ENCODE peak calls at places on chromosomes 1 and 21, in nine cellular contexts. One of them, this sample, is unnamed. For H3K27me3, the result is how much of the 10 kb centered on the place peaks cover.

GRCh38 chr1:178539291-178539690 is 26.4 kb downstream of the TEX35 start:
- DNase-seq in neuronal stem cell: no peak
- DNase-seq in spleen: no peak
- DNase-seq in CD8-positive, alpha-beta T cell: no peak
- DNase-seq in SK-N-SH: no peak
- DNase-seq in CD4-positive, alpha-beta T cell: no peak
- DNase-seq in MM.1S: no peak
- DNase-seq in CD8-positive, alpha-beta memory T cell: no peak
- DNase-seq in heart left ventricle: no peak
- DNase-seq in this sample: no peak

GRCh38 chr21:23067672-23068071 is 2069.5 kb downstream of the NCAM2 start:
- DNase-seq in CD4-positive, alpha-beta T cell: no peak
- DNase-seq in CD8-positive, alpha-beta memory T cell: no peak
- DNase-seq in spleen: no peak
- DNase-seq in CD8-positive, alpha-beta T cell: no peak
- DNase-seq in heart left ventricle: no peak
- DNase-seq in SK-N-SH: no peak
- DNase-seq in MM.1S: no peak
- DNase-seq in neuronal stem cell: no peak
- DNase-seq in this sample: no peak

GRCh38 chr1:216390956-216391355 is 32.3 kb downstream of the USH2A start:
- DNase-seq in SK-N-SH: no peak
- DNase-seq in CD8-positive, alpha-beta T cell: no peak
- DNase-seq in heart left ventricle: no peak
- DNase-seq in spleen: no peak
- DNase-seq in CD4-positive, alpha-beta T cell: no peak
- DNase-seq in MM.1S: no peak
- DNase-seq in CD8-positive, alpha-beta memory T cell: no peak
- DNase-seq in neuronal stem cell: no peak
- DNase-seq in this sample: no peak

GRCh38 chr1:19042675-19043578 is 86.5 kb upstream of the IFFO2 start:
- DNase-seq in spleen: peak
- DNase-seq in CD8-positive, alpha-beta T cell: no peak
- DNase-seq in MM.1S: no peak
- DNase-seq in neuronal stem cell: no peak
- DNase-seq in CD4-positive, alpha-beta T cell: no peak
- DNase-seq in SK-N-SH: peak
- DNase-seq in CD8-positive, alpha-beta memory T cell: no peak
- DNase-seq in heart left ventricle: no peak
- DNase-seq in this sample: no peak

GRCh38 chr1:236677641-236678235 is 8.6 kb upstream of the ACTN2 start:
- DNase-seq in MM.1S: no peak
- DNase-seq in CD4-positive, alpha-beta T cell: no peak
- DNase-seq in SK-N-SH: no peak
- DNase-seq in CD8-positive, alpha-beta memory T cell: no peak
- DNase-seq in spleen: no peak
- DNase-seq in CD8-positive, alpha-beta T cell: no peak
- DNase-seq in heart left ventricle: no peak
- DNase-seq in neuronal stem cell: no peak
- DNase-seq in this sample: no peak

GRCh38 chr21:37682908-37683307 is 233.3 kb downstream of the KCNJ6 start:
- DNase-seq in neuronal stem cell: no peak
- DNase-seq in CD4-positive, alpha-beta T cell: no peak
- DNase-seq in CD8-positive, alpha-beta T cell: no peak
- DNase-seq in heart left ventricle: no peak
- DNase-seq in SK-N-SH: no peak
- DNase-seq in MM.1S: no peak
- DNase-seq in CD8-positive, alpha-beta memory T cell: no peak
- DNase-seq in spleen: no peak
- DNase-seq in this sample: no peak

GRCh38 chr21:26093094-26093493 is 77.5 kb downstream of the APP start:
- DNase-seq in CD4-positive, alpha-beta T cell: no peak
- DNase-seq in heart left ventricle: no peak
- DNase-seq in neuronal stem cell: no peak
- DNase-seq in spleen: no peak
- DNase-seq in CD8-positive, alpha-beta T cell: no peak
- DNase-seq in CD8-positive, alpha-beta memory T cell: no peak
- DNase-seq in SK-N-SH: no peak
- DNase-seq in MM.1S: no peak
- DNase-seq in this sample: no peak

GRCh38 chr1:30511563-30512252 is 211.7 kb downstream of the MATN1 start:
- DNase-seq in CD8-positive, alpha-beta memory T cell: no peak
- DNase-seq in CD4-positive, alpha-beta T cell: no peak
- DNase-seq in SK-N-SH: no peak
- DNase-seq in neuronal stem cell: no peak
- DNase-seq in heart left ventricle: no peak
- DNase-seq in MM.1S: no peak
- DNase-seq in spleen: peak
- DNase-seq in CD8-positive, alpha-beta T cell: no peak
- DNase-seq in this sample: peak

GRCh38 chr1:115338457-115338820 is 390 bp upstream of the NGF start:
- DNase-seq in neuronal stem cell: no peak
- DNase-seq in CD8-positive, alpha-beta T cell: no peak
- DNase-seq in heart left ventricle: no peak
- DNase-seq in CD8-positive, alpha-beta memory T cell: no peak
- DNase-seq in MM.1S: no peak
- DNase-seq in CD4-positive, alpha-beta T cell: no peak
- DNase-seq in spleen: no peak
- DNase-seq in SK-N-SH: no peak
- DNase-seq in this sample: no peak

GRCh38 chr1:27388337-27389005 is 4.0 kb upstream of the GPR3 start:
- DNase-seq in heart left ventricle: no peak
- DNase-seq in CD4-positive, alpha-beta T cell: peak
- DNase-seq in CD8-positive, alpha-beta T cell: peak
- DNase-seq in MM.1S: peak
- DNase-seq in neuronal stem cell: no peak
- DNase-seq in SK-N-SH: peak
- DNase-seq in CD8-positive, alpha-beta memory T cell: peak
- DNase-seq in spleen: peak
- DNase-seq in this sample: no peak

GRCh38 chr1:154178006-154178405 is 13.9 kb downstream of the TPM3 start:
- DNase-seq in neuronal stem cell: no peak
- DNase-seq in SK-N-SH: no peak
- DNase-seq in CD8-positive, alpha-beta memory T cell: no peak
- DNase-seq in spleen: no peak
- DNase-seq in MM.1S: no peak
- DNase-seq in CD8-positive, alpha-beta T cell: no peak
- DNase-seq in heart left ventricle: no peak
- DNase-seq in CD4-positive, alpha-beta T cell: no peak
- DNase-seq in this sample: no peak

GRCh38 chr1:107135466-107135865 is 5.4 kb upstream of the NTNG1 start:
- DNase-seq in MM.1S: peak
- DNase-seq in spleen: no peak
- DNase-seq in CD4-positive, alpha-beta T cell: no peak
- DNase-seq in CD8-positive, alpha-beta memory T cell: no peak
- DNase-seq in neuronal stem cell: peak
- DNase-seq in CD8-positive, alpha-beta T cell: peak
- DNase-seq in heart left ventricle: no peak
- DNase-seq in SK-N-SH: no peak
- DNase-seq in this sample: no peak

GRCh38 chr1:51989582-51990477 is 670 bp downstream of the RAB3B start:
- DNase-seq in neuronal stem cell: no peak
- DNase-seq in MM.1S: no peak
- DNase-seq in spleen: no peak
- DNase-seq in CD4-positive, alpha-beta T cell: no peak
- DNase-seq in heart left ventricle: no peak
- DNase-seq in SK-N-SH: no peak
- DNase-seq in CD8-positive, alpha-beta memory T cell: no peak
- DNase-seq in CD8-positive, alpha-beta T cell: no peak
- DNase-seq in this sample: no peak

GRCh38 chr1:153945131-153945794 is 1.3 kb downstream of the DENND4B start:
- DNase-seq in heart left ventricle: peak
- DNase-seq in SK-N-SH: peak
- DNase-seq in CD8-positive, alpha-beta memory T cell: peak
- DNase-seq in MM.1S: peak
- DNase-seq in spleen: peak
- DNase-seq in CD4-positive, alpha-beta T cell: peak
- DNase-seq in neuronal stem cell: no peak
- DNase-seq in CD8-positive, alpha-beta T cell: peak
- DNase-seq in this sample: no peak

GRCh38 chr1:36238433-36238832 is 14.2 kb downstream of the THRAP3 start:
- DNase-seq in heart left ventricle: no peak
- DNase-seq in neuronal stem cell: no peak
- DNase-seq in CD8-positive, alpha-beta memory T cell: no peak
- DNase-seq in SK-N-SH: no peak
- DNase-seq in spleen: no peak
- DNase-seq in CD4-positive, alpha-beta T cell: no peak
- DNase-seq in MM.1S: no peak
- DNase-seq in CD8-positive, alpha-beta T cell: no peak
- DNase-seq in this sample: no peak

GRCh38 chr1:22143065-22143514 is at the start of gene WNT4:
- DNase-seq in CD4-positive, alpha-beta T cell: peak
- DNase-seq in neuronal stem cell: no peak
- DNase-seq in CD8-positive, alpha-beta T cell: peak
- DNase-seq in spleen: no peak
- DNase-seq in heart left ventricle: no peak
- DNase-seq in CD8-positive, alpha-beta memory T cell: peak
- DNase-seq in MM.1S: peak
- DNase-seq in SK-N-SH: peak
- DNase-seq in this sample: peak

GRCh38 chr1:161172776-161173376 is 4.4 kb downstream of the B4GALT3 start:
- DNase-seq in CD8-positive, alpha-beta memory T cell: no peak
- DNase-seq in MM.1S: no peak
- DNase-seq in neuronal stem cell: no peak
- DNase-seq in CD8-positive, alpha-beta T cell: no peak
- DNase-seq in heart left ventricle: no peak
- DNase-seq in SK-N-SH: no peak
- DNase-seq in spleen: no peak
- DNase-seq in CD4-positive, alpha-beta T cell: no peak
- DNase-seq in this sample: no peak

GRCh38 chr1:207067695-207068094 is 14.6 kb downstream of the PFKFB2 start:
- DNase-seq in spleen: no peak
- DNase-seq in CD8-positive, alpha-beta memory T cell: no peak
- DNase-seq in CD4-positive, alpha-beta T cell: no peak
- DNase-seq in MM.1S: no peak
- DNase-seq in SK-N-SH: no peak
- DNase-seq in CD8-positive, alpha-beta T cell: no peak
- DNase-seq in neuronal stem cell: no peak
- DNase-seq in heart left ventricle: no peak
- DNase-seq in this sample: no peak

DNA sequence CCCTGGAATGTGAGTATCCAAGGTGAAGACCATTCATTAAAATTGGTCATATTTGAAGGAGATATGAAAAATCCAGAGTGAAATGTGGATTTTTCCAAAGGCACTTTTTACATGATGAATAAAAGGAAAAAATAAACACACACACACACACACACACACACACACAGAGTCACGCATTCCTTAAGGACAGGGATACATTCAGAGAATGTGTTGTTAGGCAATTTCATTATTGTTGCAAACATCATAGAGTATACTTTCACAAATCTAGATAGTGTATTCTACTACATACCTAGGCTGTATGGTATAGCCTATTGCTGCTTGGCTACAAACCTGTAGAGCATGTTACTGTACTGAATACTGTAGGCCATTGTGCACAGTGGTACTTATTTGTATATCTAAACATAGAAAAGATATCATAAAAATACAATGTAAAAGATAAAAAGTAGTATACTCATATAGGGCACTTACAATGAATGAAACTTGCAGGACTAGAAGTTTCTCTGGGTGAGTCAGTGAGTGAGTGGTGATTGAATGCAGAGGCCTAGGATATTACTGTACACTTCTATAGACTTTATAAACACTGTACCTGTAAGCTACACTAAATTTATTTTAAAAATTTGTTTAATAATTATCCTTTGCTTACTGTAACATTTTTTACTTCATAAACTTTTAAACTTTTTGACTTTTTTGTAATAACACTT is 82.3 kb downstream of the FGGY start:
- DNase-seq in CD4-positive, alpha-beta T cell: no peak
- DNase-seq in spleen: no peak
- DNase-seq in CD8-positive, alpha-beta memory T cell: no peak
- DNase-seq in heart left ventricle: no peak
- DNase-seq in MM.1S: no peak
- DNase-seq in neuronal stem cell: no peak
- DNase-seq in CD8-positive, alpha-beta T cell: no peak
- DNase-seq in SK-N-SH: no peak
- DNase-seq in this sample: no peak
- H3K27me3 ChIP-seq in CD4-positive, alpha-beta T cell: under half
- H3K27me3 ChIP-seq in spleen: under half
- H3K27me3 ChIP-seq in CD8-positive, alpha-beta memory T cell: under half
- H3K27me3 ChIP-seq in heart left ventricle: under half
- H3K27me3 ChIP-seq in MM.1S: under half
- H3K27me3 ChIP-seq in neuronal stem cell: under half
- H3K27me3 ChIP-seq in CD8-positive, alpha-beta T cell: under half
- H3K27me3 ChIP-seq in SK-N-SH: under half
- H3K27me3 ChIP-seq in this sample: under half

GRCh38 chr1:202280595-202280994 is 61.1 kb downstream of the UBE2T start:
- DNase-seq in SK-N-SH: no peak
- DNase-seq in CD4-positive, alpha-beta T cell: no peak
- DNase-seq in spleen: peak
- DNase-seq in CD8-positive, alpha-beta memory T cell: no peak
- DNase-seq in CD8-positive, alpha-beta T cell: no peak
- DNase-seq in heart left ventricle: no peak
- DNase-seq in neuronal stem cell: no peak
- DNase-seq in MM.1S: no peak
- DNase-seq in this sample: no peak
- H3K27me3 ChIP-seq in SK-N-SH: under half
- H3K27me3 ChIP-seq in CD4-positive, alpha-beta T cell: under half
- H3K27me3 ChIP-seq in spleen: under half
- H3K27me3 ChIP-seq in CD8-positive, alpha-beta memory T cell: under half
- H3K27me3 ChIP-seq in CD8-positive, alpha-beta T cell: under half
- H3K27me3 ChIP-seq in heart left ventricle: under half
- H3K27me3 ChIP-seq in neuronal stem cell: under half
- H3K27me3 ChIP-seq in MM.1S: under half
- H3K27me3 ChIP-seq in this sample: under half

GRCh38 chr1:119007672-119008482 is 19.7 kb upstream of the TBX15 start:
- DNase-seq in MM.1S: no peak
- DNase-seq in neuronal stem cell: peak
- DNase-seq in CD4-positive, alpha-beta T cell: no peak
- DNase-seq in heart left ventricle: no peak
- DNase-seq in SK-N-SH: peak
- DNase-seq in CD8-positive, alpha-beta T cell: no peak
- DNase-seq in spleen: peak
- DNase-seq in CD8-positive, alpha-beta memory T cell: no peak
- DNase-seq in this sample: no peak
- H3K27me3 ChIP-seq in MM.1S: under half
- H3K27me3 ChIP-seq in neuronal stem cell: under half
- H3K27me3 ChIP-seq in CD4-positive, alpha-beta T cell: half or more
- H3K27me3 ChIP-seq in heart left ventricle: half or more
- H3K27me3 ChIP-seq in SK-N-SH: half or more
- H3K27me3 ChIP-seq in CD8-positive, alpha-beta T cell: under half
- H3K27me3 ChIP-seq in spleen: half or more
- H3K27me3 ChIP-seq in CD8-positive, alpha-beta memory T cell: under half
- H3K27me3 ChIP-seq in this sample: half or more

GRCh38 chr1:223411309-223411708 is 18.1 kb downstream of the CCDC185 start:
- DNase-seq in spleen: no peak
- DNase-seq in CD4-positive, alpha-beta T cell: no peak
- DNase-seq in SK-N-SH: no peak
- DNase-seq in CD8-positive, alpha-beta memory T cell: no peak
- DNase-seq in neuronal stem cell: no peak
- DNase-seq in CD8-positive, alpha-beta T cell: no peak
- DNase-seq in heart left ventricle: no peak
- DNase-seq in MM.1S: no peak
- DNase-seq in this sample: no peak

GRCh38 chr1:223405507-223405906 is 12.3 kb downstream of the CCDC185 start:
- DNase-seq in heart left ventricle: no peak
- DNase-seq in CD8-positive, alpha-beta memory T cell: no peak
- DNase-seq in neuronal stem cell: no peak
- DNase-seq in SK-N-SH: no peak
- DNase-seq in CD4-positive, alpha-beta T cell: no peak
- DNase-seq in spleen: no peak
- DNase-seq in MM.1S: no peak
- DNase-seq in CD8-positive, alpha-beta T cell: no peak
- DNase-seq in this sample: no peak

GRCh38 chr1:223413216-223413615 is 20.0 kb downstream of the CCDC185 start:
- DNase-seq in spleen: no peak
- DNase-seq in heart left ventricle: no peak
- DNase-seq in CD8-positive, alpha-beta memory T cell: no peak
- DNase-seq in neuronal stem cell: no peak
- DNase-seq in MM.1S: no peak
- DNase-seq in SK-N-SH: no peak
- DNase-seq in CD4-positive, alpha-beta T cell: no peak
- DNase-seq in CD8-positive, alpha-beta T cell: no peak
- DNase-seq in this sample: no peak

GRCh38 chr1:223410036-223410435 is 16.8 kb downstream of the CCDC185 start:
- DNase-seq in heart left ventricle: no peak
- DNase-seq in SK-N-SH: no peak
- DNase-seq in CD8-positive, alpha-beta T cell: no peak
- DNase-seq in neuronal stem cell: no peak
- DNase-seq in CD8-positive, alpha-beta memory T cell: no peak
- DNase-seq in spleen: no peak
- DNase-seq in CD4-positive, alpha-beta T cell: no peak
- DNase-seq in MM.1S: no peak
- DNase-seq in this sample: no peak
- H3K27me3 ChIP-seq in heart left ventricle: under half
- H3K27me3 ChIP-seq in SK-N-SH: under half
- H3K27me3 ChIP-seq in CD8-positive, alpha-beta T cell: under half
- H3K27me3 ChIP-seq in neuronal stem cell: under half
- H3K27me3 ChIP-seq in CD8-positive, alpha-beta memory T cell: under half
- H3K27me3 ChIP-seq in spleen: under half
- H3K27me3 ChIP-seq in CD4-positive, alpha-beta T cell: under half
- H3K27me3 ChIP-seq in MM.1S: under half
- H3K27me3 ChIP-seq in this sample: under half